ENCODE peak calls at places on chromosomes 16 and 17, in four cellular contexts. S is cardiac muscle cell, U is mesendoderm, R is aorta. P is an unnamed sample.

GRCh38 chr17:19281161-19281560 is 44.0 kb downstream of the EPN2 start:
- DNase-seq in S (no peak), R (no peak), U (no peak), P (no peak)

GRCh38 chr16:67384778-67385510 is 8.4 kb downstream of the TPPP3 start:
- DNase-seq in R (no peak), S (peak; percentile 50), U (no peak), P (peak; percentile 6)

GRCh38 chr16:75256871-75257343 is 5.5 kb upstream of the BCAR1 start:
- DNase-seq in R (peak; percentile 80), U (peak; percentile 55), S (no peak), P (peak; percentile 88)

GRCh38 chr16:88376053-88376834 is 6.5 kb upstream of the ZNF469 start:
- DNase-seq in R (peak; percentile 74), S (no peak), U (no peak), P (peak; percentile 70)

GRCh38 chr16:25020112-25020591 is 5.0 kb upstream of the ARHGAP17 start:
- DNase-seq in R (no peak), U (no peak), S (no peak), P (no peak)

GRCh38 chr16:22124583-22125284 is 32.4 kb downstream of the VWA3A start:
- DNase-seq in R (no peak), U (no peak), S (no peak), P (no peak)

GRCh38 chr17:59327891-59328290 is 3.6 kb upstream of the YPEL2 start:
- DNase-seq in S (no peak), U (no peak), R (no peak), P (no peak)

GRCh38 chr16:30761427-30761927 is 385 bp downstream of the CFAP119 start:
- DNase-seq in R (no peak), U (peak; percentile 61), S (peak; percentile 30), P (peak; percentile 87)

GRCh38 chr17:10171057-10171456 is 27.3 kb downstream of the GAS7 start:
- DNase-seq in R (peak; percentile 71), S (peak; percentile 37), U (no peak), P (no peak)

GRCh38 chr16:27538508-27538907 is 11.2 kb downstream of the GTF3C1 start:
- DNase-seq in R (peak; percentile 31), U (peak; percentile 70), S (peak; percentile 59), P (no peak)

GRCh38 chr16:47519543-47519942 is 58.4 kb downstream of the PHKB start:
- DNase-seq in S (peak; percentile 3), R (no peak), U (no peak), P (no peak)

GRCh38 chr16:2149630-2150417 is 1.4 kb downstream of the RAB26 start:
- DNase-seq in U (peak; percentile 70), R (peak; percentile 75), S (no peak), P (peak; percentile 80)

GRCh38 chr16:1181715-1182671 is 29.1 kb downstream of the CACNA1H start:
- DNase-seq in U (no peak), R (peak; percentile 95), S (peak; percentile 92), P (peak; percentile 74)

GRCh38 chr17:82502207-82502606 is 17.3 kb upstream of the FOXK2 start:
- DNase-seq in R (peak; percentile 83), U (no peak), S (peak; percentile 62), P (no peak)

GRCh38 chr16:80973991-80974390 is 32.7 kb downstream of the CMC2 start:
- DNase-seq in R (no peak), S (no peak), U (no peak), P (no peak)

GRCh38 chr17:79558573-79558900 is 52.3 kb downstream of the RBFOX3 start:
- DNase-seq in S (no peak), R (peak; percentile 67), U (no peak), P (peak; percentile 43)

GRCh38 chr17:17021194-17021863 is 20.9 kb upstream of the MPRIP start:
- DNase-seq in U (peak; percentile 84), S (peak; percentile 63), R (peak; percentile 89), P (peak; percentile 82)

GRCh38 chr16:79988721-79989220 is 388.2 kb upstream of the MAF start:
- DNase-seq in R (no peak), S (no peak), U (peak; percentile 15), P (no peak)

GRCh38 chr17:5097101-5097834 is 14.4 kb downstream of the ZNF232 start:
- DNase-seq in R (peak; percentile 81), S (no peak), U (peak; percentile 90), P (peak; percentile 83)

GRCh38 chr17:30921544-30922196 is at the start of gene ADAP2:
- DNase-seq in R (peak; percentile 82), S (peak; percentile 11), U (peak; percentile 20), P (peak; percentile 91)

GRCh38 chr16:81582655-81583441 is 138.2 kb downstream of the CMIP start:
- DNase-seq in U (peak; percentile 75), R (peak; percentile 70), S (peak; percentile 29), P (peak; percentile 52)

GRCh38 chr17:82881900-82882714 is 42.3 kb upstream of the ZNF750 start:
- DNase-seq in U (no peak), R (no peak), S (no peak), P (no peak)

GRCh38 chr17:38751144-38751802 is 1.3 kb upstream of the PSMB3 start:
- DNase-seq in S (peak; percentile 40), U (peak; percentile 43), R (no peak), P (peak; percentile 51)

GRCh38 chr16:57113042-57113453 is 20.7 kb downstream of the CPNE2 start:
- DNase-seq in U (no peak), S (peak; percentile 48), R (no peak), P (no peak)

GRCh38 chr16:83806721-83807120 is 1.1 kb upstream of the HSBP1 start:
- DNase-seq in S (no peak), R (no peak), U (no peak), P (no peak)

GRCh38 chr17:58156839-58157803 is 8.9 kb downstream of the OR4D1 start:
- DNase-seq in R (peak; percentile 74), U (peak; percentile 75), S (peak; percentile 9), P (peak; percentile 85)

GRCh38 chr16:11796227-11797165 is 562 bp downstream of the ZC3H7A start:
- DNase-seq in U (peak; percentile 54), R (peak; percentile 90), S (peak; percentile 59), P (peak; percentile 89)

GRCh38 chr17:48176456-48176855 is 68.9 kb downstream of the SNX11 start:
- DNase-seq in S (no peak), R (no peak), U (no peak), P (no peak)

GRCh38 chr17:77829871-77830799 is 128.4 kb upstream of the TNRC6C start:
- DNase-seq in R (peak; percentile 89), S (peak; percentile 86), U (no peak), P (peak; percentile 60)

GRCh38 chr16:15899538-15900100 is 11.2 kb upstream of the CEP20 start:
- DNase-seq in R (no peak), U (peak; percentile 85), S (peak; percentile 54), P (no peak)

GRCh38 chr17:74604748-74605147 is 12.7 kb upstream of the CD300LD start:
- DNase-seq in R (no peak), U (no peak), S (no peak), P (no peak)

GRCh38 chr17:7632492-7632894 is 2.6 kb downstream of the SHBG start:
- DNase-seq in U (peak; percentile 81), R (no peak), S (peak; percentile 72), P (peak; percentile 89)

GRCh38 chr16:10609410-10609774 is 29.0 kb upstream of the EMP2 start:
- DNase-seq in U (no peak), S (peak; percentile 69), R (no peak), P (no peak)

GRCh38 chr17:62995377-62995885 is 29.4 kb downstream of the TANC2 start:
- DNase-seq in U (peak; percentile 56), S (peak; percentile 70), R (no peak), P (peak; percentile 54)

GRCh38 chr16:24035127-24035842 is 199.5 kb downstream of the PRKCB start:
- DNase-seq in S (no peak), R (no peak), U (no peak), P (peak; percentile 50)

GRCh38 chr16:17170435-17170834 is 300.3 kb downstream of the XYLT1 start:
- DNase-seq in U (no peak), S (no peak), R (no peak), P (no peak)
- H3K36me3 ChIP-seq in U (no peaks in the 10 kb centered on the region), S (no peaks in the 10 kb centered on the region), R (no peaks in the 10 kb centered on the region), P (no peaks in the 10 kb centered on the region)

GRCh38 chr17:14303343-14304221 is 2.7 kb downstream of the HS3ST3B1 start:
- DNase-seq in R (peak; percentile 59), U (peak; percentile 79), S (peak; percentile 41), P (peak; percentile 79)
- H3K27me3 ChIP-seq in R (no peaks in the 10 kb centered on the region), U (peaks cover 11% of the 10 kb centered on the region), S (peaks cover 32% of the 10 kb centered on the region), P (peaks cover 72% of the 10 kb centered on the region)

DNA sequence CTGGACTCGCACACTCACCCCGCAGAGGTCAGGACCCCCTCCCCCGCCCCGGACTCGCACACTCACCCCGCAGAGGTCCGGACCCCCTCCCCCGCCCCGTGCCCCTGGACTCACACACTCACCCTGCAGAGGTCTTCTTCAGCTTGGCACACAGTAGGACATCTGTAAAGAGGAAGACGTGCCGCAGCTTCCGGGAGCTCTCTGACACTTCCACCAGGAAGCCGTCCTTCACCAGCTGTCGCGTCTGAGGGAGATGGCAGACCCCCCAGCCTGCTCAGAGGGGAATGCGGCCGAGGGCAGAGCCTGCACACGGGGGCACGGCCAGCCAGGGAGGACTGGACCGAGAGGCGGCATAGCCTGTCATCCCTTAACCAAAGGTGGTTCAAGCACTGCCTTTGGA is 72.9 kb downstream of the TIMM22 start:
- DNase-seq in S (no peak), R (peak; percentile 74), U (no peak), P (no peak)
- H3K36me3 ChIP-seq in S (peaks cover 6% of the 10 kb centered on the region), R (peaks cover 7% of the 10 kb centered on the region), U (no peaks in the 10 kb centered on the region), P (no peaks in the 10 kb centered on the region)

GRCh38 chr17:2054740-2055493 is at the start of gene HIC1:
- DNase-seq in S (peak; percentile 84), U (peak; percentile 68), R (peak; percentile 94), P (peak; percentile 96)

GRCh38 chr17:2055494-2056220 is 754 bp downstream of the HIC1 start:
- DNase-seq in R (no peak), S (peak; percentile 70), U (no peak), P (peak; percentile 86)

GRCh38 chr17:2057130-2057713 is 2.3 kb downstream of the HIC1 start:
- DNase-seq in S (peak; percentile 58), R (no peak), U (peak; percentile 37), P (no peak)

GRCh38 chr17:2057714-2058520 is 3.0 kb downstream of the HIC1 start:
- DNase-seq in U (peak; percentile 59), R (no peak), S (peak; percentile 62), P (peak; percentile 87)

GRCh38 chr17:2056221-2057129 is 1.6 kb downstream of the HIC1 start:
- DNase-seq in U (peak; percentile 72), S (peak; percentile 73), R (no peak), P (peak; percentile 90)
- H3K27me3 ChIP-seq in U (peaks cover 46% of the 10 kb centered on the region), S (peaks cover 95% of the 10 kb centered on the region), R (no peaks in the 10 kb centered on the region), P (peaks cover 70% of the 10 kb centered on the region)

DNA sequence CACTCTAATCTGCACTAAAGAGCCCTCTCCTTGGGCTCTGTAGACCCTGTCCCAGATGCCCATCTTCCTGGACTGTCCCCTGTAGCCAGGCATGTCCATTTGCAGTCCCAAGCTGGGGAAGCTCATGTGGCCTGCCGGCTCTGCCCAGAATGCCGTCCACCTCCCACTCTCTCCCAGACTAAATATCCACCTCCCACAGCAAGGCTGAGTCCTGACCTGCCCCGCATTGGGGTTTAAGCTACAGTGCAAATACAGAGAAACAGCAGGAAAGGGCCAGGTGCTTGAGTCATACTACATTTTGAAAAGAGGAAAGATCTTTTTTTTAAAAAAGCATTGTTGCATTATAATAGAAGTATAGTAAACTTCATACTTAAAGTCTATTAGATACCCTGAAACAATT is 3.0 kb downstream of the ST6GALNAC2 start:
- DNase-seq in U (no peak), S (no peak), R (peak; percentile 43), P (no peak)
- H3K36me3 ChIP-seq in U (no peaks in the 10 kb centered on the region), S (no peaks in the 10 kb centered on the region), R (no peaks in the 10 kb centered on the region), P (no peaks in the 10 kb centered on the region)